ENCODE peak calls at places on chromosomes 13 and 19, in eight cellular contexts. F is brain microvascular endothelial cell; T is esophagus muscularis mucosa; V is dorsolateral prefrontal cortex; Z is CD4-positive, alpha-beta T cell; W is endodermal cell; H is fibroblast of lung; U is ascending aorta. L is an unnamed sample.

GRCh38 chr19:15173746-15174404 is 26.9 kb downstream of the NOTCH3 start:
- DNase-seq in F (no peak), T (no peak), V (no peak), Z (no peak), W (no peak), H (no peak), U (no peak), L (peak)

GRCh38 chr19:35124098-35125060 is 8.8 kb downstream of the FXYD3 start:
- DNase-seq in F (peak), T (peak), V (peak), Z (peak), W (peak), H (peak), U (peak), L (peak)

GRCh38 chr19:3151563-3152430 is 16.0 kb downstream of the GNA15 start:
- DNase-seq in F (no peak), T (no peak), V (no peak), Z (no peak), W (no peak), H (no peak), U (no peak), L (no peak)

GRCh38 chr13:88085036-88085435 is 413.9 kb downstream of the SLITRK5 start:
- DNase-seq in F (no peak), T (no peak), V (no peak), Z (no peak), W (no peak), H (peak), U (no peak), L (no peak)

GRCh38 chr13:97141564-97142005 is 80.5 kb upstream of the MBNL2 start:
- DNase-seq in F (peak), T (no peak), V (no peak), Z (no peak), W (peak), H (peak), U (peak), L (no peak)

GRCh38 chr19:39514840-39515550 is at the start of gene SELENOV:
- DNase-seq in F (no peak), T (no peak), V (no peak), Z (no peak), W (peak), H (no peak), U (no peak), L (no peak)

GRCh38 chr13:25310891-25311290 is 9.5 kb downstream of the NUP58 start:
- DNase-seq in F (no peak), T (no peak), V (no peak), Z (no peak), W (no peak), H (no peak), U (no peak), L (no peak)

GRCh38 chr13:39455534-39456175 is 147.3 kb downstream of the LHFPL6 start:
- DNase-seq in F (peak), T (no peak), V (no peak), Z (no peak), W (no peak), H (peak), U (no peak), L (no peak)

GRCh38 chr13:114161644-114162532 is 17.2 kb upstream of the CFAP97D2 start:
- DNase-seq in F (no peak), T (no peak), V (no peak), Z (peak), W (no peak), H (peak), U (peak), L (no peak)

GRCh38 chr13:98780972-98781869 is 28.7 kb upstream of the SLC15A1 start:
- DNase-seq in F (no peak), T (no peak), V (no peak), Z (no peak), W (no peak), H (no peak), U (no peak), L (no peak)

GRCh38 chr13:98781905-98782304 is 29.4 kb upstream of the SLC15A1 start:
- DNase-seq in F (no peak), T (no peak), V (no peak), Z (no peak), W (no peak), H (no peak), U (no peak), L (no peak)

GRCh38 chr13:98778749-98779148 is 26.3 kb upstream of the SLC15A1 start:
- DNase-seq in F (peak), T (no peak), V (no peak), Z (no peak), W (no peak), H (peak), U (no peak), L (no peak)

GRCh38 chr13:98779695-98780094 is 27.2 kb upstream of the SLC15A1 start:
- DNase-seq in F (no peak), T (no peak), V (no peak), Z (no peak), W (no peak), H (no peak), U (no peak), L (no peak)

DNA sequence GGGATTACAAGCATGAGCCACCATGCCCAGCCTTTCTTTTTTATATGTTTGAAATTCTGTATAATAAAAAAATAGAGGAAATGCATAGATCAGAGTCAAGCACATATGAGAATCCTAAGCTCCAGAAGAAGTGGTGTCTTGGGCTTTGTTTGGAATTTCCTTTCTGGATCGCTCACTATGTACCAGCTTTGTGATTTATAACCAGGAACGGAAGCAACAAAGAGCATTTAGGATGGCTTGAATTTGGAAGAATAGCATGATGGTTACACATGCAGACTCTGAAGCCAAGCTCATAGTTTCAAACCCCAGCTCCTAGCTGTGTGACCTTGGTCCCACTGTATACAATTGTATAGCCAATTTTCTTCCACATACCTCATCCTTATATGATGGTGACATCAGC is 28.0 kb upstream of the SLC15A1 start:
- DNase-seq in F (no peak), T (no peak), V (no peak), Z (no peak), W (no peak), H (no peak), U (no peak), L (no peak)
- H3K27ac ChIP-seq in F (no peak), T (no peak), V (no peak), Z (no peak), W (no peak), H (no peak), U (no peak), L (no peak)

DNA sequence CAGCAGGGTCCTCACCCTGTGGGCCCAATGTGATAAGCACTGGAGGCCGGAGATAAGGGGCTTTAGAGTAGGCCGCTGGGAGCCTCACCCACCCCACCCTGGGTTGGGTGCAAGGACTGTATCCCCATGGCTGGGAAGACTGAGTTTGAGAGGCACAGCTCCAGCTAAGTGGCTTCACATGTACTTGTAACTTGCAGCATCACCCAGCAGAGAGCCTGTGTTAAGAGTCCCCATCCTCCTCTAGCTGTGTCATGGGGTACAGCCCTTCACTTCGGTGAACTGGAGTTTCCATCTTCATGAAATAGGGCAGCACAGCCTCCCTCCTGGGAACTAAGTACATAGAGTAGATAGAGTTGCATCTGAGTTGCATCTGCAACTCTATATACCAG is 1.3 kb downstream of the PRDX2 start:
- DNase-seq in F (no peak), T (no peak), V (no peak), Z (no peak), W (no peak), H (no peak), U (no peak), L (no peak)
- H3K27ac ChIP-seq in F (no peak), T (peak), V (no peak), Z (no peak), W (no peak), H (no peak), U (no peak), L (peak)

GRCh38 chr19:46367434-46367833 is 20.5 kb downstream of the PPP5C start:
- DNase-seq in F (no peak), T (no peak), V (no peak), Z (no peak), W (no peak), H (no peak), U (peak), L (no peak)

GRCh38 chr19:46364359-46364758 is 17.5 kb downstream of the PPP5C start:
- DNase-seq in F (no peak), T (no peak), V (no peak), Z (no peak), W (no peak), H (no peak), U (no peak), L (no peak)

GRCh38 chr19:46366620-46367277 is 19.9 kb downstream of the PPP5C start:
- DNase-seq in F (no peak), T (no peak), V (no peak), Z (no peak), W (no peak), H (no peak), U (peak), L (no peak)

GRCh38 chr19:46368116-46368515 is 21.2 kb downstream of the PPP5C start:
- DNase-seq in F (no peak), T (no peak), V (no peak), Z (no peak), W (no peak), H (no peak), U (peak), L (no peak)

DNA sequence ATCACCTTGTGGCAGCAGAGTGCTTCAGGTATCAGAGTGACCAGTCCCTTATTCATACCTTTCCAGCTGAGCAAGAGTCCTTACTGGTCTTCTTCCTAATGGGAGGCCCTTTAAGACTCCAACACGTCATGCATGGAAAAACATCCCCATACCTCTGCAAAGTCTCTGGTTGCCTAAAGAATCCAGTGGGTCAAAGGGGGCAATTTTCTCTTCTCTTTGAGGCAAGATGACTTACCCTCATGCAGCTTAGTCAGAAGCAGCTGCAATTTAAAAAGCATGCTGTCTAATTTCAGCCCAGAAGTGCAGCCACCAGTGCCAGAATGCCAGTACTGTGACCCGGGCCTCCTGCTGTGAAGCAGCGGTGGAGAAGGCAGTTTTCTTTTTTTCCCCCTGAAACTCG is 18.7 kb downstream of the PPP5C start:
- DNase-seq in F (peak), T (no peak), V (no peak), Z (no peak), W (peak), H (peak), U (peak), L (no peak)
- H3K27ac ChIP-seq in F (no peak), T (no peak), V (no peak), Z (no peak), W (no peak), H (no peak), U (no peak), L (no peak)

GRCh38 chr13:73422973-73423372 is 364.2 kb downstream of the KLF5 start:
- DNase-seq in F (no peak), T (no peak), V (no peak), Z (no peak), W (no peak), H (no peak), U (no peak), L (no peak)

GRCh38 chr13:73416093-73416492 is 357.3 kb downstream of the KLF5 start:
- DNase-seq in F (no peak), T (no peak), V (no peak), Z (no peak), W (no peak), H (peak), U (no peak), L (no peak)

GRCh38 chr13:73417012-73417615 is 358.3 kb downstream of the KLF5 start:
- DNase-seq in F (no peak), T (no peak), V (no peak), Z (no peak), W (no peak), H (no peak), U (no peak), L (peak)

GRCh38 chr13:73421310-73421912 is 362.6 kb downstream of the KLF5 start:
- DNase-seq in F (no peak), T (no peak), V (no peak), Z (no peak), W (no peak), H (peak), U (no peak), L (no peak)
- H3K27ac ChIP-seq in F (no peak), T (no peak), V (no peak), Z (no peak), W (no peak), H (no peak), U (no peak), L (no peak)

GRCh38 chr19:19488041-19488874 is 27.1 kb downstream of the TSSK6 start:
- DNase-seq in F (peak), T (no peak), V (no peak), Z (no peak), W (peak), H (peak), U (no peak), L (no peak)
- H3K27ac ChIP-seq in F (peak), T (peak), V (peak), Z (peak), W (peak), H (peak), U (peak), L (peak)

DNA sequence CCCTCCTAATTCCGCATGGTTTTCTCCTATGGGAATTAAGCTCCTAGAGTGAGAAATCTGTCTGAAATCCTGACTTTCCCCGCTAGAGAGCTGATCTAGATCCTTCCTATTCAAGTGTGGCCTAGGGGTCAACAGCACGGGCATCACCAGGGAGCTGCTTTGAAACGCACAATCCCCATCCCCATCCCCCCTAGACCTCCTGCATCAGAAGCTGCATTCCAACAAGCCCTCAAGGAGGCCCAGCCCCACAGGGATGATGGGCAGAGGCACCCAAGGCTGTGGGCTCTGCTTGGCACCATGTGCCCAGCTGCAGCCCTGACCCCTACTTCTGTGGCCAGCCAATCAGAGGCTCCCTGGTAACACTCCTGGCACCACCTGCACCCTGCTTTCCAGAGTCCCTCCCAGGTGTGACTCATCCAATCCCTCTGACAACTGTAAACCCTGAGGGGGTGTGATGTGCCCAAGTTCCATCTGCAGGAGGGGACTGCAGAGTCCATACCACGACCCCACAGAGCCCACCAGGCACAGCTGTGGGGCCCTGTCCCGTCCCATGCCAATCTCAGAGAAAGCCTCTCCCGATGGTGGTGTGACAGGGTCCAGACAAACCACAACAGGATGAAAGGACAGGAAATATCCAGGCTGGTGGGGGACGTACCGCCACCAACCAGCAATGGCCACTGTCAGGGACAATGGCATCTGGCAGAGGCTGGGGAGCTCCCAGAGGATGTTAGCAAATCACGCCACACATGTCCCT is 19.8 kb upstream of the SLC35E1 start:
- DNase-seq in F (no peak), T (no peak), V (no peak), Z (no peak), W (no peak), H (peak), U (no peak), L (no peak)
- H3K27ac ChIP-seq in F (no peak), T (no peak), V (no peak), Z (no peak), W (peak), H (no peak), U (no peak), L (peak)

GRCh38 chr19:18171605-18172327 is 1.8 kb upstream of the IFI30 start:
- DNase-seq in F (no peak), T (no peak), V (no peak), Z (no peak), W (no peak), H (no peak), U (no peak), L (peak)
- H3K27ac ChIP-seq in F (no peak), T (peak), V (peak), Z (no peak), W (no peak), H (no peak), U (peak), L (peak)

L was measured in Karpas-422.